ENCODE peak calls at places on chromosomes 12 and 14, in six cellular contexts. One of them, this sample, is unnamed.

GRCh38 chr14:98130691-98131090 is 1141.3 kb downstream of the BCL11B start:
- DNase-seq in substantia nigra: no peak
- DNase-seq in heart left ventricle: no peak
- DNase-seq in fibroblast of lung: peak
- DNase-seq in trophoblast cell: no peak
- DNase-seq in vagina: no peak
- DNase-seq in this sample: no peak

GRCh38 chr14:105878125-105878524 is 351.7 kb downstream of the TMEM121 start:
- DNase-seq in fibroblast of lung: no peak
- DNase-seq in trophoblast cell: no peak
- DNase-seq in vagina: no peak
- DNase-seq in substantia nigra: no peak
- DNase-seq in heart left ventricle: peak
- DNase-seq in this sample: no peak

GRCh38 chr14:56359245-56359644 is 220.4 kb upstream of the TMEM260 start:
- DNase-seq in heart left ventricle: no peak
- DNase-seq in fibroblast of lung: no peak
- DNase-seq in vagina: no peak
- DNase-seq in trophoblast cell: no peak
- DNase-seq in substantia nigra: no peak
- DNase-seq in this sample: no peak

GRCh38 chr12:68392376-68392775 is 60.2 kb upstream of the MDM1 start:
- DNase-seq in heart left ventricle: no peak
- DNase-seq in substantia nigra: no peak
- DNase-seq in fibroblast of lung: no peak
- DNase-seq in trophoblast cell: no peak
- DNase-seq in vagina: no peak
- DNase-seq in this sample: no peak

GRCh38 chr12:46303039-46303666 is 34.3 kb upstream of the SLC38A1 start:
- DNase-seq in substantia nigra: peak
- DNase-seq in fibroblast of lung: peak
- DNase-seq in trophoblast cell: peak
- DNase-seq in vagina: no peak
- DNase-seq in heart left ventricle: no peak
- DNase-seq in this sample: peak

GRCh38 chr14:100669011-100669412 is 57.7 kb upstream of the DLK1 start:
- DNase-seq in trophoblast cell: no peak
- DNase-seq in substantia nigra: no peak
- DNase-seq in vagina: no peak
- DNase-seq in heart left ventricle: no peak
- DNase-seq in fibroblast of lung: no peak
- DNase-seq in this sample: no peak

GRCh38 chr14:89757313-89757939 is 197.1 kb downstream of the EFCAB11 start:
- DNase-seq in substantia nigra: no peak
- DNase-seq in heart left ventricle: no peak
- DNase-seq in trophoblast cell: no peak
- DNase-seq in vagina: no peak
- DNase-seq in fibroblast of lung: peak
- DNase-seq in this sample: no peak

GRCh38 chr14:52926994-52927393 is 23.9 kb downstream of the FERMT2 start:
- DNase-seq in fibroblast of lung: peak
- DNase-seq in substantia nigra: no peak
- DNase-seq in trophoblast cell: no peak
- DNase-seq in heart left ventricle: no peak
- DNase-seq in vagina: no peak
- DNase-seq in this sample: no peak

GRCh38 chr14:95557291-95557690 is 22.4 kb downstream of the GLRX5 start:
- DNase-seq in substantia nigra: no peak
- DNase-seq in fibroblast of lung: no peak
- DNase-seq in heart left ventricle: no peak
- DNase-seq in trophoblast cell: no peak
- DNase-seq in vagina: no peak
- DNase-seq in this sample: no peak

GRCh38 chr12:75487310-75487709 is 6.8 kb downstream of the GLIPR1 start:
- DNase-seq in fibroblast of lung: no peak
- DNase-seq in vagina: no peak
- DNase-seq in heart left ventricle: no peak
- DNase-seq in substantia nigra: no peak
- DNase-seq in trophoblast cell: no peak
- DNase-seq in this sample: no peak

GRCh38 chr12:75489187-75489586 is 8.6 kb downstream of the GLIPR1 start:
- DNase-seq in vagina: no peak
- DNase-seq in substantia nigra: no peak
- DNase-seq in heart left ventricle: no peak
- DNase-seq in trophoblast cell: no peak
- DNase-seq in fibroblast of lung: no peak
- DNase-seq in this sample: no peak

GRCh38 chr12:75491169-75491568 is 10.6 kb downstream of the GLIPR1 start:
- DNase-seq in heart left ventricle: no peak
- DNase-seq in trophoblast cell: no peak
- DNase-seq in substantia nigra: no peak
- DNase-seq in fibroblast of lung: no peak
- DNase-seq in vagina: no peak
- DNase-seq in this sample: no peak

GRCh38 chr12:75488553-75488952 is 8.0 kb downstream of the GLIPR1 start:
- DNase-seq in heart left ventricle: peak
- DNase-seq in fibroblast of lung: peak
- DNase-seq in substantia nigra: peak
- DNase-seq in vagina: no peak
- DNase-seq in trophoblast cell: peak
- DNase-seq in this sample: no peak

GRCh38 chr12:75489613-75490210 is 9.2 kb downstream of the GLIPR1 start:
- DNase-seq in trophoblast cell: no peak
- DNase-seq in vagina: no peak
- DNase-seq in fibroblast of lung: peak
- DNase-seq in heart left ventricle: no peak
- DNase-seq in substantia nigra: no peak
- DNase-seq in this sample: peak
- H3K27ac ChIP-seq in trophoblast cell: no peak
- H3K27ac ChIP-seq in vagina: no peak
- H3K27ac ChIP-seq in fibroblast of lung: peak
- H3K27ac ChIP-seq in heart left ventricle: no peak
- H3K27ac ChIP-seq in substantia nigra: no peak
- H3K27ac ChIP-seq in this sample: no peak

GRCh38 chr12:50271724-50272247 is 11.5 kb downstream of the LIMA1 start:
- DNase-seq in vagina: no peak
- DNase-seq in substantia nigra: no peak
- DNase-seq in trophoblast cell: no peak
- DNase-seq in fibroblast of lung: peak
- DNase-seq in heart left ventricle: no peak
- DNase-seq in this sample: no peak
- H3K27ac ChIP-seq in vagina: peak
- H3K27ac ChIP-seq in substantia nigra: no peak
- H3K27ac ChIP-seq in trophoblast cell: peak
- H3K27ac ChIP-seq in fibroblast of lung: peak
- H3K27ac ChIP-seq in heart left ventricle: peak
- H3K27ac ChIP-seq in this sample: no peak

GRCh38 chr12:101051901-101052550 is 158.0 kb downstream of the SLC5A8 start:
- DNase-seq in trophoblast cell: peak
- DNase-seq in fibroblast of lung: peak
- DNase-seq in vagina: no peak
- DNase-seq in substantia nigra: no peak
- DNase-seq in heart left ventricle: no peak
- DNase-seq in this sample: peak
- H3K27ac ChIP-seq in trophoblast cell: peak
- H3K27ac ChIP-seq in fibroblast of lung: no peak
- H3K27ac ChIP-seq in vagina: peak
- H3K27ac ChIP-seq in substantia nigra: no peak
- H3K27ac ChIP-seq in heart left ventricle: no peak
- H3K27ac ChIP-seq in this sample: peak

GRCh38 chr12:28027947-28028724 is 55.6 kb upstream of the PTHLH start:
- DNase-seq in substantia nigra: no peak
- DNase-seq in trophoblast cell: peak
- DNase-seq in vagina: no peak
- DNase-seq in heart left ventricle: no peak
- DNase-seq in fibroblast of lung: peak
- DNase-seq in this sample: peak

GRCh38 chr12:28027328-28027727 is 54.8 kb upstream of the PTHLH start:
- DNase-seq in substantia nigra: no peak
- DNase-seq in fibroblast of lung: peak
- DNase-seq in heart left ventricle: no peak
- DNase-seq in trophoblast cell: no peak
- DNase-seq in vagina: no peak
- DNase-seq in this sample: peak

GRCh38 chr12:28024231-28024995 is 51.9 kb upstream of the PTHLH start:
- DNase-seq in fibroblast of lung: peak
- DNase-seq in trophoblast cell: peak
- DNase-seq in vagina: no peak
- DNase-seq in heart left ventricle: no peak
- DNase-seq in substantia nigra: no peak
- DNase-seq in this sample: peak

GRCh38 chr12:28025821-28026505 is 53.4 kb upstream of the PTHLH start:
- DNase-seq in vagina: no peak
- DNase-seq in trophoblast cell: peak
- DNase-seq in fibroblast of lung: peak
- DNase-seq in heart left ventricle: no peak
- DNase-seq in substantia nigra: no peak
- DNase-seq in this sample: peak

GRCh38 chr12:28026701-28027100 is 54.2 kb upstream of the PTHLH start:
- DNase-seq in fibroblast of lung: peak
- DNase-seq in trophoblast cell: no peak
- DNase-seq in heart left ventricle: no peak
- DNase-seq in vagina: no peak
- DNase-seq in substantia nigra: no peak
- DNase-seq in this sample: peak
- H3K27ac ChIP-seq in fibroblast of lung: no peak
- H3K27ac ChIP-seq in trophoblast cell: no peak
- H3K27ac ChIP-seq in heart left ventricle: no peak
- H3K27ac ChIP-seq in vagina: no peak
- H3K27ac ChIP-seq in substantia nigra: no peak
- H3K27ac ChIP-seq in this sample: peak

DNA sequence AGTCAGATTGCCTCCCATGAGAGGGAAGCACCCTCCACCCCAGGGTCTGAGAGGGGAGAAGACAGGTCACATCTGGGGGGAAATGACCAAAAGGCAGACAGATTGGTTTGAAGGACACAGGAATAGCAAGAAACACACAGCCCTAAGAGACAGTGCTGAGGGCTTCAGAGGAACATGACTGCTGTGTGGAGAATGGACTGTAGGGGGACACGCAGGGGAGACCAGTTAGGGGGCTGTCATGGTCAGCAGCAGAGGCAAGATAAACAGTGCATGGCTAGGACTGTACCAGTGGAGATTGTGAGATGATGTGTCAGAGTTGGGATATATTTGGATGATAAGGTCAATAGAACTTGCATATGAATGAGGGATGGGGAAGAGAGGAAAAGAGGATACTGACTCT is 19.7 kb downstream of the SMUG1 start:
- DNase-seq in heart left ventricle: no peak
- DNase-seq in vagina: no peak
- DNase-seq in trophoblast cell: no peak
- DNase-seq in fibroblast of lung: no peak
- DNase-seq in substantia nigra: no peak
- DNase-seq in this sample: no peak
- H3K27ac ChIP-seq in heart left ventricle: no peak
- H3K27ac ChIP-seq in vagina: no peak
- H3K27ac ChIP-seq in trophoblast cell: no peak
- H3K27ac ChIP-seq in fibroblast of lung: no peak
- H3K27ac ChIP-seq in substantia nigra: no peak
- H3K27ac ChIP-seq in this sample: no peak

GRCh38 chr12:2283480-2283879 is 230.7 kb downstream of the CACNA1C start:
- DNase-seq in trophoblast cell: no peak
- DNase-seq in heart left ventricle: no peak
- DNase-seq in substantia nigra: no peak
- DNase-seq in fibroblast of lung: no peak
- DNase-seq in vagina: no peak
- DNase-seq in this sample: no peak
- H3K27ac ChIP-seq in trophoblast cell: no peak
- H3K27ac ChIP-seq in heart left ventricle: peak
- H3K27ac ChIP-seq in substantia nigra: no peak
- H3K27ac ChIP-seq in fibroblast of lung: peak
- H3K27ac ChIP-seq in vagina: peak
- H3K27ac ChIP-seq in this sample: no peak

GRCh38 chr12:40248585-40249297 is 23.9 kb downstream of the LRRK2 start:
- DNase-seq in fibroblast of lung: peak
- DNase-seq in trophoblast cell: no peak
- DNase-seq in heart left ventricle: no peak
- DNase-seq in vagina: no peak
- DNase-seq in substantia nigra: no peak
- DNase-seq in this sample: peak
- H3K27ac ChIP-seq in fibroblast of lung: no peak
- H3K27ac ChIP-seq in trophoblast cell: no peak
- H3K27ac ChIP-seq in heart left ventricle: no peak
- H3K27ac ChIP-seq in vagina: no peak
- H3K27ac ChIP-seq in substantia nigra: no peak
- H3K27ac ChIP-seq in this sample: no peak